ENCODE peak calls at places on chromosomes 7 and 10, in five cellular contexts. One of them, this sample, is unnamed.

GRCh38 chr7:75639071-75639892 is 99.5 kb downstream of the HIP1 start:
- DNase-seq in activated T-cell treated with anti-CD3 and anti-CD28 coated beads, Interleukin-2, amount 50 U/mL, for 48 hours: peak; percentile 50
- DNase-seq in cardiac fibroblast: peak; percentile 59
- DNase-seq in effector memory CD4-positive, alpha-beta T cell: peak; percentile 12
- DNase-seq in stimulated activated CD4-positive, alpha-beta T cell treated with anti-CD3 and anti-CD28 coated beads, Interleukin-2, amount 100 ng/mL, for 48 hours: peak; percentile 30
- DNase-seq in this sample: peak; percentile 53

GRCh38 chr7:157869793-157870192 is 533.0 kb downstream of the DNAJB6 start:
- DNase-seq in activated T-cell treated with anti-CD3 and anti-CD28 coated beads, Interleukin-2, amount 50 U/mL, for 48 hours: no peak
- DNase-seq in cardiac fibroblast: no peak
- DNase-seq in effector memory CD4-positive, alpha-beta T cell: no peak
- DNase-seq in stimulated activated CD4-positive, alpha-beta T cell treated with anti-CD3 and anti-CD28 coated beads, Interleukin-2, amount 100 ng/mL, for 48 hours: no peak
- DNase-seq in this sample: no peak

GRCh38 chr7:14691597-14692203 is 210.9 kb downstream of the DGKB start:
- DNase-seq in activated T-cell treated with anti-CD3 and anti-CD28 coated beads, Interleukin-2, amount 50 U/mL, for 48 hours: peak; percentile 59
- DNase-seq in cardiac fibroblast: peak; percentile 49
- DNase-seq in effector memory CD4-positive, alpha-beta T cell: peak; percentile 18
- DNase-seq in stimulated activated CD4-positive, alpha-beta T cell treated with anti-CD3 and anti-CD28 coated beads, Interleukin-2, amount 100 ng/mL, for 48 hours: peak; percentile 31
- DNase-seq in this sample: peak; percentile 49

GRCh38 chr10:62093863-62094291 is 174.8 kb downstream of the RTKN2 start:
- DNase-seq in activated T-cell treated with anti-CD3 and anti-CD28 coated beads, Interleukin-2, amount 50 U/mL, for 48 hours: no peak
- DNase-seq in cardiac fibroblast: peak; percentile 94
- DNase-seq in effector memory CD4-positive, alpha-beta T cell: no peak
- DNase-seq in stimulated activated CD4-positive, alpha-beta T cell treated with anti-CD3 and anti-CD28 coated beads, Interleukin-2, amount 100 ng/mL, for 48 hours: no peak
- DNase-seq in this sample: no peak

GRCh38 chr10:71713135-71714040 is 6.2 kb downstream of the C10orf105 start:
- DNase-seq in activated T-cell treated with anti-CD3 and anti-CD28 coated beads, Interleukin-2, amount 50 U/mL, for 48 hours: peak; percentile 71
- DNase-seq in cardiac fibroblast: peak; percentile 97
- DNase-seq in effector memory CD4-positive, alpha-beta T cell: no peak
- DNase-seq in stimulated activated CD4-positive, alpha-beta T cell treated with anti-CD3 and anti-CD28 coated beads, Interleukin-2, amount 100 ng/mL, for 48 hours: no peak
- DNase-seq in this sample: peak; percentile 62

GRCh38 chr7:95811846-95812445 is 39.6 kb downstream of the DYNC1I1 start:
- DNase-seq in activated T-cell treated with anti-CD3 and anti-CD28 coated beads, Interleukin-2, amount 50 U/mL, for 48 hours: no peak
- DNase-seq in cardiac fibroblast: peak; percentile 10
- DNase-seq in effector memory CD4-positive, alpha-beta T cell: no peak
- DNase-seq in stimulated activated CD4-positive, alpha-beta T cell treated with anti-CD3 and anti-CD28 coated beads, Interleukin-2, amount 100 ng/mL, for 48 hours: no peak
- DNase-seq in this sample: no peak

GRCh38 chr7:123824754-123825067 is 20.3 kb upstream of the HYAL4 start:
- DNase-seq in activated T-cell treated with anti-CD3 and anti-CD28 coated beads, Interleukin-2, amount 50 U/mL, for 48 hours: no peak
- DNase-seq in cardiac fibroblast: no peak
- DNase-seq in effector memory CD4-positive, alpha-beta T cell: no peak
- DNase-seq in stimulated activated CD4-positive, alpha-beta T cell treated with anti-CD3 and anti-CD28 coated beads, Interleukin-2, amount 100 ng/mL, for 48 hours: no peak
- DNase-seq in this sample: no peak

GRCh38 chr10:101694674-101695403 is at the start of gene FBXW4:
- DNase-seq in activated T-cell treated with anti-CD3 and anti-CD28 coated beads, Interleukin-2, amount 50 U/mL, for 48 hours: peak; percentile 79
- DNase-seq in cardiac fibroblast: peak; percentile 34
- DNase-seq in effector memory CD4-positive, alpha-beta T cell: peak; percentile 64
- DNase-seq in stimulated activated CD4-positive, alpha-beta T cell treated with anti-CD3 and anti-CD28 coated beads, Interleukin-2, amount 100 ng/mL, for 48 hours: peak; percentile 51
- DNase-seq in this sample: peak; percentile 81

GRCh38 chr10:6980353-6980752 is 400.3 kb upstream of the PRKCQ start:
- DNase-seq in activated T-cell treated with anti-CD3 and anti-CD28 coated beads, Interleukin-2, amount 50 U/mL, for 48 hours: no peak
- DNase-seq in cardiac fibroblast: no peak
- DNase-seq in effector memory CD4-positive, alpha-beta T cell: no peak
- DNase-seq in stimulated activated CD4-positive, alpha-beta T cell treated with anti-CD3 and anti-CD28 coated beads, Interleukin-2, amount 100 ng/mL, for 48 hours: no peak
- DNase-seq in this sample: no peak

GRCh38 chr10:12252882-12253546 is 57.0 kb downstream of the CDC123 start:
- DNase-seq in activated T-cell treated with anti-CD3 and anti-CD28 coated beads, Interleukin-2, amount 50 U/mL, for 48 hours: no peak
- DNase-seq in cardiac fibroblast: no peak
- DNase-seq in effector memory CD4-positive, alpha-beta T cell: no peak
- DNase-seq in stimulated activated CD4-positive, alpha-beta T cell treated with anti-CD3 and anti-CD28 coated beads, Interleukin-2, amount 100 ng/mL, for 48 hours: no peak
- DNase-seq in this sample: peak; percentile 22

GRCh38 chr7:140003913-140004382 is 58.8 kb downstream of the PARP12 start:
- DNase-seq in activated T-cell treated with anti-CD3 and anti-CD28 coated beads, Interleukin-2, amount 50 U/mL, for 48 hours: peak; percentile 33
- DNase-seq in cardiac fibroblast: peak; percentile 82
- DNase-seq in effector memory CD4-positive, alpha-beta T cell: no peak
- DNase-seq in stimulated activated CD4-positive, alpha-beta T cell treated with anti-CD3 and anti-CD28 coated beads, Interleukin-2, amount 100 ng/mL, for 48 hours: peak; percentile 35
- DNase-seq in this sample: peak; percentile 20

GRCh38 chr10:79981673-79982485 is 33.0 kb upstream of the SFTPD start:
- DNase-seq in activated T-cell treated with anti-CD3 and anti-CD28 coated beads, Interleukin-2, amount 50 U/mL, for 48 hours: no peak
- DNase-seq in cardiac fibroblast: peak; percentile 46
- DNase-seq in effector memory CD4-positive, alpha-beta T cell: no peak
- DNase-seq in stimulated activated CD4-positive, alpha-beta T cell treated with anti-CD3 and anti-CD28 coated beads, Interleukin-2, amount 100 ng/mL, for 48 hours: peak; percentile 19
- DNase-seq in this sample: peak; percentile 38

GRCh38 chr7:49812534-49812933 is 39.1 kb downstream of the VWC2 start:
- DNase-seq in activated T-cell treated with anti-CD3 and anti-CD28 coated beads, Interleukin-2, amount 50 U/mL, for 48 hours: no peak
- DNase-seq in cardiac fibroblast: no peak
- DNase-seq in effector memory CD4-positive, alpha-beta T cell: no peak
- DNase-seq in stimulated activated CD4-positive, alpha-beta T cell treated with anti-CD3 and anti-CD28 coated beads, Interleukin-2, amount 100 ng/mL, for 48 hours: no peak
- DNase-seq in this sample: no peak

GRCh38 chr10:30436688-30437038 is 2.7 kb downstream of the MAP3K8 start:
- DNase-seq in activated T-cell treated with anti-CD3 and anti-CD28 coated beads, Interleukin-2, amount 50 U/mL, for 48 hours: no peak
- DNase-seq in cardiac fibroblast: no peak
- DNase-seq in effector memory CD4-positive, alpha-beta T cell: no peak
- DNase-seq in stimulated activated CD4-positive, alpha-beta T cell treated with anti-CD3 and anti-CD28 coated beads, Interleukin-2, amount 100 ng/mL, for 48 hours: no peak
- DNase-seq in this sample: no peak

GRCh38 chr7:47951374-47951773 is 3.1 kb upstream of the PKD1L1 start:
- DNase-seq in activated T-cell treated with anti-CD3 and anti-CD28 coated beads, Interleukin-2, amount 50 U/mL, for 48 hours: no peak
- DNase-seq in cardiac fibroblast: no peak
- DNase-seq in effector memory CD4-positive, alpha-beta T cell: no peak
- DNase-seq in stimulated activated CD4-positive, alpha-beta T cell treated with anti-CD3 and anti-CD28 coated beads, Interleukin-2, amount 100 ng/mL, for 48 hours: no peak
- DNase-seq in this sample: no peak

GRCh38 chr10:61464461-61465215 is 11.5 kb upstream of the TMEM26 start:
- DNase-seq in activated T-cell treated with anti-CD3 and anti-CD28 coated beads, Interleukin-2, amount 50 U/mL, for 48 hours: no peak
- DNase-seq in cardiac fibroblast: peak; percentile 44
- DNase-seq in effector memory CD4-positive, alpha-beta T cell: no peak
- DNase-seq in stimulated activated CD4-positive, alpha-beta T cell treated with anti-CD3 and anti-CD28 coated beads, Interleukin-2, amount 100 ng/mL, for 48 hours: no peak
- DNase-seq in this sample: no peak

GRCh38 chr10:123428302-123428701 is 237.9 kb upstream of the GPR26 start:
- DNase-seq in activated T-cell treated with anti-CD3 and anti-CD28 coated beads, Interleukin-2, amount 50 U/mL, for 48 hours: no peak
- DNase-seq in cardiac fibroblast: no peak
- DNase-seq in effector memory CD4-positive, alpha-beta T cell: no peak
- DNase-seq in stimulated activated CD4-positive, alpha-beta T cell treated with anti-CD3 and anti-CD28 coated beads, Interleukin-2, amount 100 ng/mL, for 48 hours: no peak
- DNase-seq in this sample: no peak

GRCh38 chr10:29317423-29318021 is 28.7 kb downstream of the LYZL1 start:
- DNase-seq in activated T-cell treated with anti-CD3 and anti-CD28 coated beads, Interleukin-2, amount 50 U/mL, for 48 hours: no peak
- DNase-seq in cardiac fibroblast: no peak
- DNase-seq in effector memory CD4-positive, alpha-beta T cell: no peak
- DNase-seq in stimulated activated CD4-positive, alpha-beta T cell treated with anti-CD3 and anti-CD28 coated beads, Interleukin-2, amount 100 ng/mL, for 48 hours: no peak
- DNase-seq in this sample: no peak

GRCh38 chr10:50592961-50593418 is 30.8 kb downstream of the SGMS1 start:
- DNase-seq in activated T-cell treated with anti-CD3 and anti-CD28 coated beads, Interleukin-2, amount 50 U/mL, for 48 hours: no peak
- DNase-seq in cardiac fibroblast: no peak
- DNase-seq in effector memory CD4-positive, alpha-beta T cell: no peak
- DNase-seq in stimulated activated CD4-positive, alpha-beta T cell treated with anti-CD3 and anti-CD28 coated beads, Interleukin-2, amount 100 ng/mL, for 48 hours: no peak
- DNase-seq in this sample: no peak

GRCh38 chr10:78856421-78856820 is 212.3 kb upstream of the ZMIZ1 start:
- DNase-seq in activated T-cell treated with anti-CD3 and anti-CD28 coated beads, Interleukin-2, amount 50 U/mL, for 48 hours: no peak
- DNase-seq in cardiac fibroblast: peak; percentile 55
- DNase-seq in effector memory CD4-positive, alpha-beta T cell: no peak
- DNase-seq in stimulated activated CD4-positive, alpha-beta T cell treated with anti-CD3 and anti-CD28 coated beads, Interleukin-2, amount 100 ng/mL, for 48 hours: no peak
- DNase-seq in this sample: no peak

GRCh38 chr7:152292897-152293296 is 142.9 kb downstream of the KMT2C start:
- DNase-seq in activated T-cell treated with anti-CD3 and anti-CD28 coated beads, Interleukin-2, amount 50 U/mL, for 48 hours: no peak
- DNase-seq in cardiac fibroblast: no peak
- DNase-seq in effector memory CD4-positive, alpha-beta T cell: no peak
- DNase-seq in stimulated activated CD4-positive, alpha-beta T cell treated with anti-CD3 and anti-CD28 coated beads, Interleukin-2, amount 100 ng/mL, for 48 hours: no peak
- DNase-seq in this sample: no peak

GRCh38 chr7:4226166-4226857 is 455.8 kb upstream of the FOXK1 start:
- DNase-seq in activated T-cell treated with anti-CD3 and anti-CD28 coated beads, Interleukin-2, amount 50 U/mL, for 48 hours: no peak
- DNase-seq in cardiac fibroblast: no peak
- DNase-seq in effector memory CD4-positive, alpha-beta T cell: no peak
- DNase-seq in stimulated activated CD4-positive, alpha-beta T cell treated with anti-CD3 and anti-CD28 coated beads, Interleukin-2, amount 100 ng/mL, for 48 hours: no peak
- DNase-seq in this sample: no peak

GRCh38 chr10:24884316-24884715 is 68.1 kb downstream of the PRTFDC1 start:
- DNase-seq in activated T-cell treated with anti-CD3 and anti-CD28 coated beads, Interleukin-2, amount 50 U/mL, for 48 hours: no peak
- DNase-seq in cardiac fibroblast: no peak
- DNase-seq in effector memory CD4-positive, alpha-beta T cell: no peak
- DNase-seq in stimulated activated CD4-positive, alpha-beta T cell treated with anti-CD3 and anti-CD28 coated beads, Interleukin-2, amount 100 ng/mL, for 48 hours: no peak
- DNase-seq in this sample: no peak

GRCh38 chr10:109203616-109204375 is 719.5 kb downstream of the XPNPEP1 start:
- DNase-seq in activated T-cell treated with anti-CD3 and anti-CD28 coated beads, Interleukin-2, amount 50 U/mL, for 48 hours: no peak
- DNase-seq in cardiac fibroblast: no peak
- DNase-seq in effector memory CD4-positive, alpha-beta T cell: no peak
- DNase-seq in stimulated activated CD4-positive, alpha-beta T cell treated with anti-CD3 and anti-CD28 coated beads, Interleukin-2, amount 100 ng/mL, for 48 hours: no peak
- DNase-seq in this sample: no peak

GRCh38 chr7:149310113-149310836 is 48.3 kb downstream of the ZNF783 start:
- DNase-seq in activated T-cell treated with anti-CD3 and anti-CD28 coated beads, Interleukin-2, amount 50 U/mL, for 48 hours: no peak
- DNase-seq in cardiac fibroblast: peak; percentile 85
- DNase-seq in effector memory CD4-positive, alpha-beta T cell: no peak
- DNase-seq in stimulated activated CD4-positive, alpha-beta T cell treated with anti-CD3 and anti-CD28 coated beads, Interleukin-2, amount 100 ng/mL, for 48 hours: no peak
- DNase-seq in this sample: no peak

GRCh38 chr10:15439381-15439837 is 68.3 kb upstream of the FAM171A1 start:
- DNase-seq in activated T-cell treated with anti-CD3 and anti-CD28 coated beads, Interleukin-2, amount 50 U/mL, for 48 hours: no peak
- DNase-seq in cardiac fibroblast: peak; percentile 90
- DNase-seq in effector memory CD4-positive, alpha-beta T cell: no peak
- DNase-seq in stimulated activated CD4-positive, alpha-beta T cell treated with anti-CD3 and anti-CD28 coated beads, Interleukin-2, amount 100 ng/mL, for 48 hours: no peak
- DNase-seq in this sample: no peak

GRCh38 chr10:34016541-34016940 is 682.1 kb upstream of the NRP1 start:
- DNase-seq in activated T-cell treated with anti-CD3 and anti-CD28 coated beads, Interleukin-2, amount 50 U/mL, for 48 hours: no peak
- DNase-seq in cardiac fibroblast: no peak
- DNase-seq in effector memory CD4-positive, alpha-beta T cell: no peak
- DNase-seq in stimulated activated CD4-positive, alpha-beta T cell treated with anti-CD3 and anti-CD28 coated beads, Interleukin-2, amount 100 ng/mL, for 48 hours: no peak
- DNase-seq in this sample: no peak

GRCh38 chr7:23383225-23383624 is 84.1 kb downstream of the MALSU1 start:
- DNase-seq in activated T-cell treated with anti-CD3 and anti-CD28 coated beads, Interleukin-2, amount 50 U/mL, for 48 hours: no peak
- DNase-seq in cardiac fibroblast: no peak
- DNase-seq in effector memory CD4-positive, alpha-beta T cell: no peak
- DNase-seq in stimulated activated CD4-positive, alpha-beta T cell treated with anti-CD3 and anti-CD28 coated beads, Interleukin-2, amount 100 ng/mL, for 48 hours: no peak
- DNase-seq in this sample: no peak

GRCh38 chr10:47311193-47311899 is 10.9 kb upstream of the GDF2 start:
- DNase-seq in activated T-cell treated with anti-CD3 and anti-CD28 coated beads, Interleukin-2, amount 50 U/mL, for 48 hours: peak; percentile 37
- DNase-seq in cardiac fibroblast: no peak
- DNase-seq in effector memory CD4-positive, alpha-beta T cell: peak; percentile 30
- DNase-seq in stimulated activated CD4-positive, alpha-beta T cell treated with anti-CD3 and anti-CD28 coated beads, Interleukin-2, amount 100 ng/mL, for 48 hours: no peak
- DNase-seq in this sample: peak; percentile 27

GRCh38 chr10:21972584-21972983 is 30.9 kb downstream of the DNAJC1 start:
- DNase-seq in activated T-cell treated with anti-CD3 and anti-CD28 coated beads, Interleukin-2, amount 50 U/mL, for 48 hours: no peak
- DNase-seq in cardiac fibroblast: no peak
- DNase-seq in effector memory CD4-positive, alpha-beta T cell: no peak
- DNase-seq in stimulated activated CD4-positive, alpha-beta T cell treated with anti-CD3 and anti-CD28 coated beads, Interleukin-2, amount 100 ng/mL, for 48 hours: no peak
- DNase-seq in this sample: no peak

GRCh38 chr7:91514591-91514990 is 250.4 kb downstream of the FZD1 start:
- DNase-seq in activated T-cell treated with anti-CD3 and anti-CD28 coated beads, Interleukin-2, amount 50 U/mL, for 48 hours: no peak
- DNase-seq in cardiac fibroblast: no peak
- DNase-seq in effector memory CD4-positive, alpha-beta T cell: no peak
- DNase-seq in stimulated activated CD4-positive, alpha-beta T cell treated with anti-CD3 and anti-CD28 coated beads, Interleukin-2, amount 100 ng/mL, for 48 hours: no peak
- DNase-seq in this sample: no peak

GRCh38 chr7:45679516-45679915 is 105.3 kb downstream of the ADCY1 start:
- DNase-seq in activated T-cell treated with anti-CD3 and anti-CD28 coated beads, Interleukin-2, amount 50 U/mL, for 48 hours: no peak
- DNase-seq in cardiac fibroblast: no peak
- DNase-seq in effector memory CD4-positive, alpha-beta T cell: no peak
- DNase-seq in stimulated activated CD4-positive, alpha-beta T cell treated with anti-CD3 and anti-CD28 coated beads, Interleukin-2, amount 100 ng/mL, for 48 hours: no peak
- DNase-seq in this sample: no peak

GRCh38 chr10:60710041-60710440 is 68.2 kb upstream of the CDK1 start:
- DNase-seq in activated T-cell treated with anti-CD3 and anti-CD28 coated beads, Interleukin-2, amount 50 U/mL, for 48 hours: no peak
- DNase-seq in cardiac fibroblast: no peak
- DNase-seq in effector memory CD4-positive, alpha-beta T cell: no peak
- DNase-seq in stimulated activated CD4-positive, alpha-beta T cell treated with anti-CD3 and anti-CD28 coated beads, Interleukin-2, amount 100 ng/mL, for 48 hours: no peak
- DNase-seq in this sample: no peak

This sample was measured in stimulated activated naive CD8-positive, alpha-beta T cell treated with anti-CD3 and anti-CD28 coated beads, Interleukin-15, Interleukin-2, amounts not matched to agents 100 U/mL and 50 U/mL, for 24 hours.